ENCODE peak calls at places on chromosomes 4 and X, in seven cellular contexts. One of them, this sample, is unnamed.

GRCh38 chrX:43693602-43694406 is 37.7 kb downstream of the MAOA start:
- DNase-seq in HFF-Myc: no peak
- DNase-seq in hepatocyte: peak; percentile 27
- DNase-seq in esophagus squamous epithelium: no peak
- DNase-seq in neural progenitor cell: no peak
- DNase-seq in fibroblast of mammary gland: peak; percentile 6
- DNase-seq in Caco-2: peak; percentile 66
- DNase-seq in this sample: no peak

GRCh38 chrX:49919617-49920016 is 2.8 kb upstream of the CLCN5 start:
- DNase-seq in esophagus squamous epithelium: no peak
- DNase-seq in Caco-2: peak; percentile 36
- DNase-seq in hepatocyte: peak; percentile 67
- DNase-seq in HFF-Myc: no peak
- DNase-seq in neural progenitor cell: peak; percentile 54
- DNase-seq in fibroblast of mammary gland: peak; percentile 45
- DNase-seq in this sample: peak; percentile 11

GRCh38 chr4:73620115-73620792 is at the start of gene RASSF6:
- DNase-seq in neural progenitor cell: peak; percentile 73
- DNase-seq in Caco-2: peak; percentile 94
- DNase-seq in fibroblast of mammary gland: no peak
- DNase-seq in esophagus squamous epithelium: no peak
- DNase-seq in hepatocyte: peak; percentile 91
- DNase-seq in HFF-Myc: no peak
- DNase-seq in this sample: no peak

GRCh38 chrX:38347136-38347535 is 5.3 kb upstream of the OTC start:
- DNase-seq in Caco-2: no peak
- DNase-seq in neural progenitor cell: no peak
- DNase-seq in hepatocyte: peak; percentile 9
- DNase-seq in esophagus squamous epithelium: no peak
- DNase-seq in fibroblast of mammary gland: peak; percentile 83
- DNase-seq in HFF-Myc: no peak
- DNase-seq in this sample: peak; percentile 25

GRCh38 chr4:102734591-102735385 is 26.0 kb downstream of the MANBA start:
- DNase-seq in fibroblast of mammary gland: peak; percentile 53
- DNase-seq in neural progenitor cell: no peak
- DNase-seq in esophagus squamous epithelium: no peak
- DNase-seq in Caco-2: no peak
- DNase-seq in hepatocyte: peak; percentile 39
- DNase-seq in HFF-Myc: no peak
- DNase-seq in this sample: no peak

GRCh38 chr4:101597204-101597603 is 193.3 kb upstream of the BANK1 start:
- DNase-seq in neural progenitor cell: no peak
- DNase-seq in fibroblast of mammary gland: peak; percentile 10
- DNase-seq in esophagus squamous epithelium: no peak
- DNase-seq in Caco-2: no peak
- DNase-seq in HFF-Myc: no peak
- DNase-seq in hepatocyte: no peak
- DNase-seq in this sample: no peak

GRCh38 chrX:119887721-119888425 is 7.8 kb upstream of the AKAP14 start:
- DNase-seq in fibroblast of mammary gland: peak; percentile 52
- DNase-seq in Caco-2: peak; percentile 85
- DNase-seq in hepatocyte: peak; percentile 78
- DNase-seq in neural progenitor cell: peak; percentile 83
- DNase-seq in esophagus squamous epithelium: no peak
- DNase-seq in HFF-Myc: no peak
- DNase-seq in this sample: no peak

GRCh38 chrX:9352683-9353430 is 112.0 kb upstream of the TBL1X start:
- DNase-seq in esophagus squamous epithelium: peak; percentile 11
- DNase-seq in fibroblast of mammary gland: peak; percentile 92
- DNase-seq in neural progenitor cell: no peak
- DNase-seq in hepatocyte: no peak
- DNase-seq in Caco-2: no peak
- DNase-seq in HFF-Myc: no peak
- DNase-seq in this sample: peak; percentile 53

GRCh38 chrX:124257924-124258706 is 74.3 kb upstream of the TEX13D start:
- DNase-seq in fibroblast of mammary gland: peak; percentile 8
- DNase-seq in esophagus squamous epithelium: no peak
- DNase-seq in Caco-2: no peak
- DNase-seq in hepatocyte: no peak
- DNase-seq in neural progenitor cell: no peak
- DNase-seq in HFF-Myc: no peak
- DNase-seq in this sample: no peak

GRCh38 chr4:110533940-110534339 is 58.0 kb downstream of the ENPEP start:
- DNase-seq in Caco-2: peak; percentile 33
- DNase-seq in hepatocyte: peak; percentile 59
- DNase-seq in neural progenitor cell: no peak
- DNase-seq in fibroblast of mammary gland: peak; percentile 99
- DNase-seq in esophagus squamous epithelium: no peak
- DNase-seq in HFF-Myc: peak; percentile 87
- DNase-seq in this sample: peak; percentile 91

GRCh38 chr4:98642991-98643426 is 15.4 kb downstream of the TSPAN5 start:
- DNase-seq in HFF-Myc: no peak
- DNase-seq in fibroblast of mammary gland: peak; percentile 87
- DNase-seq in esophagus squamous epithelium: no peak
- DNase-seq in Caco-2: no peak
- DNase-seq in hepatocyte: peak; percentile 35
- DNase-seq in neural progenitor cell: no peak
- DNase-seq in this sample: no peak

GRCh38 chrX:13369541-13370140 is 49.8 kb upstream of the ATXN3L start:
- DNase-seq in hepatocyte: no peak
- DNase-seq in fibroblast of mammary gland: no peak
- DNase-seq in neural progenitor cell: peak; percentile 11
- DNase-seq in HFF-Myc: no peak
- DNase-seq in Caco-2: no peak
- DNase-seq in esophagus squamous epithelium: no peak
- DNase-seq in this sample: no peak
- TF ChIP-seq CTCF in hepatocyte: peak; percentile 3
- TF ChIP-seq CTCF in fibroblast of mammary gland: no peak
- TF ChIP-seq CTCF in neural progenitor cell: no peak
- TF ChIP-seq CTCF in HFF-Myc: no peak
- TF ChIP-seq CTCF in Caco-2: no peak
- TF ChIP-seq CTCF in esophagus squamous epithelium: no peak
- TF ChIP-seq CTCF in this sample: no peak

GRCh38 chr4:63458010-63458409 is 951.2 kb downstream of the TECRL start:
- DNase-seq in hepatocyte: no peak
- DNase-seq in Caco-2: no peak
- DNase-seq in HFF-Myc: no peak
- DNase-seq in fibroblast of mammary gland: no peak
- DNase-seq in esophagus squamous epithelium: no peak
- DNase-seq in neural progenitor cell: no peak
- DNase-seq in this sample: no peak

GRCh38 chr4:63464393-63464792 is 944.9 kb downstream of the TECRL start:
- DNase-seq in fibroblast of mammary gland: no peak
- DNase-seq in neural progenitor cell: no peak
- DNase-seq in Caco-2: no peak
- DNase-seq in hepatocyte: no peak
- DNase-seq in HFF-Myc: no peak
- DNase-seq in esophagus squamous epithelium: no peak
- DNase-seq in this sample: no peak

GRCh38 chr4:63459329-63459728 is 949.9 kb downstream of the TECRL start:
- DNase-seq in fibroblast of mammary gland: no peak
- DNase-seq in HFF-Myc: no peak
- DNase-seq in Caco-2: no peak
- DNase-seq in hepatocyte: no peak
- DNase-seq in neural progenitor cell: no peak
- DNase-seq in esophagus squamous epithelium: no peak
- DNase-seq in this sample: no peak

DNA sequence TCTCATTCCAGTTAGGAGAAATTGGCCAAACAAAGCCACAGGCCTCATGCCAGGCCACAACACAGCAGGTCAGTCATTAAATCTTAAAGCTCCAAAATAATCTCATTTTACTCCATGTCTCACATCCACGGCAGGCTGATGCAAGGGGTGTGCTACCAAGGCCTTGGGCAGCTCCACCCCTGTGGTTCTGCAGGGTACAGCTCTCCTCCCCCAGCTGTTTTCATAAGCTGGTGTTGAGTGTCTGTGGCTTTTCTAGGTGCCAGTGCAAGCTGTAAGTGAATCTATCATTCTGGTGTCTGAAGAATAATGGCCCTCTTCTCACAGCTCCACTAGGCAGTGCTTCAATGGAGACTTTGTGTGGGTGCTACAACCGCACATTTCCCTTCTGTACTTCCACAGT is 949.2 kb downstream of the TECRL start:
- DNase-seq in esophagus squamous epithelium: no peak
- DNase-seq in neural progenitor cell: no peak
- DNase-seq in Caco-2: no peak
- DNase-seq in fibroblast of mammary gland: no peak
- DNase-seq in HFF-Myc: no peak
- DNase-seq in hepatocyte: no peak
- DNase-seq in this sample: no peak
- H3K4me3 ChIP-seq in esophagus squamous epithelium: no peak overlapping the region
- H3K4me3 ChIP-seq in neural progenitor cell: no peak overlapping the region
- H3K4me3 ChIP-seq in Caco-2: no peak overlapping the region
- H3K4me3 ChIP-seq in fibroblast of mammary gland: no peak overlapping the region
- H3K4me3 ChIP-seq in HFF-Myc: no peak overlapping the region
- H3K4me3 ChIP-seq in hepatocyte: no peak overlapping the region
- H3K4me3 ChIP-seq in this sample: no peak overlapping the region

GRCh38 chr4:176377705-176378302 is 58.0 kb downstream of the SPCS3 start:
- DNase-seq in esophagus squamous epithelium: no peak
- DNase-seq in neural progenitor cell: no peak
- DNase-seq in hepatocyte: peak; percentile 11
- DNase-seq in HFF-Myc: no peak
- DNase-seq in Caco-2: no peak
- DNase-seq in fibroblast of mammary gland: peak; percentile 40
- DNase-seq in this sample: no peak
- TF ChIP-seq CTCF in esophagus squamous epithelium: no peak
- TF ChIP-seq CTCF in neural progenitor cell: peak; percentile 66
- TF ChIP-seq CTCF in hepatocyte: peak; percentile 59
- TF ChIP-seq CTCF in HFF-Myc: peak; percentile 10
- TF ChIP-seq CTCF in Caco-2: no peak
- TF ChIP-seq CTCF in fibroblast of mammary gland: peak; percentile 56
- TF ChIP-seq CTCF in this sample: peak; percentile 29

GRCh38 chr4:117134386-117134785 is 49.0 kb upstream of the TRAM1L1 start:
- DNase-seq in hepatocyte: peak; percentile 77
- DNase-seq in HFF-Myc: no peak
- DNase-seq in fibroblast of mammary gland: peak; percentile 41
- DNase-seq in Caco-2: no peak
- DNase-seq in esophagus squamous epithelium: no peak
- DNase-seq in neural progenitor cell: peak; percentile 84
- DNase-seq in this sample: no peak
- H3K4me3 ChIP-seq in hepatocyte: no peak overlapping the region
- H3K4me3 ChIP-seq in HFF-Myc: no peak overlapping the region
- H3K4me3 ChIP-seq in fibroblast of mammary gland: no peak overlapping the region
- H3K4me3 ChIP-seq in Caco-2: no peak overlapping the region
- H3K4me3 ChIP-seq in esophagus squamous epithelium: no peak overlapping the region
- H3K4me3 ChIP-seq in neural progenitor cell: no peak overlapping the region
- H3K4me3 ChIP-seq in this sample: no peak overlapping the region

GRCh38 chr4:174119051-174119450 is 164.4 kb downstream of the FBXO8 start:
- DNase-seq in Caco-2: no peak
- DNase-seq in neural progenitor cell: no peak
- DNase-seq in fibroblast of mammary gland: peak; percentile 93
- DNase-seq in esophagus squamous epithelium: no peak
- DNase-seq in HFF-Myc: peak; percentile 17
- DNase-seq in hepatocyte: peak; percentile 34
- DNase-seq in this sample: peak; percentile 29
- TF ChIP-seq CTCF in Caco-2: no peak
- TF ChIP-seq CTCF in neural progenitor cell: no peak
- TF ChIP-seq CTCF in fibroblast of mammary gland: no peak
- TF ChIP-seq CTCF in esophagus squamous epithelium: no peak
- TF ChIP-seq CTCF in HFF-Myc: no peak
- TF ChIP-seq CTCF in hepatocyte: no peak
- TF ChIP-seq CTCF in this sample: no peak

This sample was measured in AG09309.